ENCODE peak calls at places on chromosomes 13 and 19, in six cellular contexts. N is lung, C is fibroblast of lung, O is astrocyte of the spinal cord, Z is PC-3, P is brain microvascular endothelial cell. A is an unnamed sample.

GRCh38 chr19:17778621-17779280 is 16.2 kb upstream of the B3GNT3 start:
- DNase-seq in N (no peak), C (no peak), O (no peak), Z (peak; percentile 80), P (no peak), A (peak; percentile 31)

GRCh38 chr19:17441241-17442135 is 7.0 kb downstream of the TMEM221 start:
- DNase-seq in N (no peak), C (peak; percentile 71), O (peak; percentile 57), Z (peak; percentile 43), P (no peak), A (no peak)

GRCh38 chr13:32941368-32941767 is 74.9 kb upstream of the KL start:
- DNase-seq in N (no peak), C (no peak), O (no peak), Z (no peak), P (peak; percentile 44), A (no peak)

GRCh38 chr19:9165256-9165655 is 13.5 kb upstream of the OR7D2 start:
- DNase-seq in N (no peak), C (no peak), O (no peak), Z (no peak), P (no peak), A (no peak)

GRCh38 chr13:108272333-108272732 is 2.8 kb downstream of the TNFSF13B start:
- DNase-seq in N (no peak), C (peak; percentile 24), O (peak; percentile 13), Z (no peak), P (no peak), A (peak; percentile 53)

GRCh38 chr19:42596391-42597071 is 1.8 kb upstream of the CEACAM8 start:
- DNase-seq in N (no peak), C (no peak), O (no peak), Z (peak; percentile 24), P (no peak), A (peak; percentile 8)

GRCh38 chr13:98838776-98839175 is 86.3 kb upstream of the SLC15A1 start:
- DNase-seq in N (no peak), C (peak; percentile 69), O (peak; percentile 48), Z (no peak), P (no peak), A (no peak)

GRCh38 chr19:44260343-44260681 is 626 bp downstream of the ZNF233 start:
- DNase-seq in N (no peak), C (no peak), O (no peak), Z (no peak), P (no peak), A (no peak)

GRCh38 chr13:98821372-98822237 is 69.1 kb upstream of the SLC15A1 start:
- DNase-seq in N (no peak), C (peak; percentile 25), O (peak; percentile 60), Z (no peak), P (no peak), A (no peak)

GRCh38 chr19:55146648-55147218 is 2.3 kb downstream of the TNNT1 start:
- DNase-seq in N (no peak), C (no peak), O (no peak), Z (peak; percentile 84), P (no peak), A (peak; percentile 8)

GRCh38 chr13:31910633-31911032 is 120.9 kb upstream of the FRY start:
- DNase-seq in N (no peak), C (no peak), O (no peak), Z (no peak), P (no peak), A (no peak)

GRCh38 chr19:36796714-36796999 is 24.1 kb upstream of the ZNF850 start:
- DNase-seq in N (no peak), C (no peak), O (no peak), Z (no peak), P (no peak), A (no peak)

GRCh38 chr13:83839158-83839557 is 43.1 kb downstream of the SLITRK1 start:
- DNase-seq in N (no peak), C (no peak), O (no peak), Z (no peak), P (no peak), A (no peak)

GRCh38 chr13:74040200-74040599 is 94.0 kb downstream of the KLF12 start:
- DNase-seq in N (no peak), C (peak; percentile 19), O (peak; percentile 29), Z (peak; percentile 31), P (peak; percentile 28), A (peak; percentile 19)

GRCh38 chr13:111853146-111853545 is 213.8 kb upstream of the SOX1 start:
- DNase-seq in N (no peak), C (no peak), O (no peak), Z (no peak), P (no peak), A (no peak)

GRCh38 chr13:113653264-113654174 is 4.5 kb downstream of the ATP4B start:
- DNase-seq in N (no peak), C (no peak), O (peak; percentile 9), Z (peak; percentile 12), P (no peak), A (no peak)

DNA sequence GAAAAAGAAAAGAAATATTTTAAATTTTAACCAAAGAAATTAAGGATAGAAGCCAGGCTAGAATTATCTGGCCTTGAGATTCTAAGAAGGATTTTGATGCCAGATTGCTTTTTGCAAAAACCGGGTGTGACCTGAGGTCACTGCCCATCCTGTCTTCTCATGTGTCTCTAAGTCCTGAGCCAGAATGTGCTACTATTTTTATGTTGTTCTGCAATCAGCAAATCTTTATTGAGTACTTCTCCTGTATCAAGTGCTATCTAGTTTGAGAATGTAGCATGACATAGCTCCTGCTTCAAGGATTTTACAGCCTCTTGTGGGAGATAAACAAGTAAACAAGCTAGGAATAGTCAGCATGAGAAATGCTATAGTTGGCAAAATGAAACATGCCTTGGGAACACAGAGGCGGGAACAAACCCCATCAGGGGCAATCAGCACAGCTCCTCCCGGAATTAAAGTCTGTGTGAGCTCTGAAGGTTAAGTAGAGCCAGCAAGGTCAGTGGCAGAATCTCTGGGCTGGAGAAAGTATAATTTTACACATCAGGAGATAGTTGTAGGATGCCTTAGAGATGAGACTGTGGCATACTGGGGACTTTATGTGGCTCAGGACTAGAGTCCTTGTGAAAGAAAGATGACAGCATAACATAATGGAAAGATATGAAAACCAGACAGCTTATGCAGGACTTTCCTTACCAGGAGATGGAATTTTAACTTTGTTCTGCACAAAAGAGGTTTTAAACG is 899.5 kb upstream of the SLC10A2 start:
- DNase-seq in N (no peak), C (no peak), O (no peak), Z (no peak), P (no peak), A (no peak)
- H3K4me3 ChIP-seq in N (no peak overlapping the region), C (no peak overlapping the region), O (no peak overlapping the region), Z (no peak overlapping the region), P (no peak overlapping the region), A (no peak overlapping the region)

GRCh38 chr19:21749090-21749489 is 18.3 kb downstream of the ZNF100 start:
- DNase-seq in N (no peak), C (peak; percentile 67), O (peak; percentile 26), Z (no peak), P (peak; percentile 6), A (peak; percentile 1)
- H3K4me3 ChIP-seq in N (no peak overlapping the region), C (no peak overlapping the region), O (no peak overlapping the region), Z (no peak overlapping the region), P (no peak overlapping the region), A (no peak overlapping the region)

GRCh38 chr19:6728346-6728745 is 7.9 kb upstream of the C3 start:
- DNase-seq in N (no peak), C (no peak), O (no peak), Z (no peak), P (no peak), A (no peak)

GRCh38 chr19:6730153-6730804 is 7.1 kb downstream of the GPR108 start:
- DNase-seq in N (peak; percentile 94), C (no peak), O (no peak), Z (no peak), P (no peak), A (peak; percentile 52)

GRCh38 chr19:6730941-6731670 is 6.3 kb downstream of the GPR108 start:
- DNase-seq in N (no peak), C (no peak), O (no peak), Z (no peak), P (no peak), A (no peak)

GRCh38 chr19:6731822-6732221 is 5.6 kb downstream of the GPR108 start:
- DNase-seq in N (no peak), C (no peak), O (no peak), Z (no peak), P (no peak), A (no peak)

DNA sequence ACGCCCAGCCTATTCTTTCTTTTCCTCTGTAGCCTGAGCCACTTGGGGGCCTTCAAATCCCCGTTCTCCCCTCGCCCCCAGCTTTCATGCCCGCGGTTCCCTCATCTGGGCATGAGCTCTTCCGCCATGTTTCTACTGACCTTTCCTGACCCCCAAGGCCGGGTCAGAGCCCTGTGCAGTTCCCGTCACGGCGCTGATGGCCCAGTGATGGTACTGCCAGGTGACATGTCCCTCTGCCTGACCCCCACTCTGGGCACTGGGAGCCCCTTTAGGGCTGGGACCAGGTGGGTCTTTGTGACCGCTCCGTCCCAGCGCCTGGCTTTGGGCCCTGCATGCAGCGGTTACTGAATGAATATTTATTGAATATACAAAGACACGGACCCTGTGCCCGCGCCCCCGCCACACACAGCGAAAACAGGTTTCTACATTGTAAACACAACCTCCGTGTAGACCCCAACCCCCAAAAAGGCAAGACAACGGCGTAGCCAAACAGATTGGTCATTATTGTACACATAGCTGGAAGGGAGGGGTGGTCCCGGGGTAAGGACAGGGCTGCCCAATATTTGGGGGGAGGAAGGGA is 7.7 kb downstream of the GPR108 start:
- DNase-seq in N (no peak), C (no peak), O (no peak), Z (no peak), P (no peak), A (no peak)
- H3K4me3 ChIP-seq in N (no peak overlapping the region), C (no peak overlapping the region), O (no peak overlapping the region), Z (no peak overlapping the region), P (no peak overlapping the region), A (peak overlapping the region; percentile 24)

GRCh38 chr13:27534108-27534975 is 84.0 kb upstream of the MTIF3 start:
- DNase-seq in N (no peak), C (no peak), O (no peak), Z (no peak), P (no peak), A (no peak)
- H3K4me3 ChIP-seq in N (no peak overlapping the region), C (no peak overlapping the region), O (no peak overlapping the region), Z (no peak overlapping the region), P (no peak overlapping the region), A (no peak overlapping the region)

DNA sequence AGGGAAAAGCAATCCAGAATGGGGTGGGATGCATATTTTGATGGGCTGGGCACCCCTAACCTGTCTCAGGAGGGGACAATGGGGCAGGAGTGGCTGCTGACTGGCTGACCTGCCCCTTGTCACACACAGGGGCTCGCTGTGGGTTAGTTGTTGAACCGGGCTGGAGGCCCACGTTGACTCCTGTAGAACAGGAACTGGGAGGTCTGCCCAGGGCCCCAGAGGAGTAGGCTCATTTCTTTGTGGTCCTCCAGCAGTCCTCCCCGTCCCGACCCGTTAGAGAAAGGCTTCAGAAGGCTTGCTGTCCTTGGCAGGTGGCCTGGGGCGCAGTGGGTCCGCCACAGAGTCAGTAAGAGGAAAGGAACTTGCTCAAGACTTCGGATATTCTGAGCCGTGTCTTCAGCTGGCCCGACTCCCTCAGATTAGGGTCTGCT is 70.1 kb downstream of the COL4A1 start:
- DNase-seq in N (no peak), C (no peak), O (no peak), Z (no peak), P (no peak), A (no peak)
- H3K4me3 ChIP-seq in N (no peak overlapping the region), C (no peak overlapping the region), O (no peak overlapping the region), Z (no peak overlapping the region), P (no peak overlapping the region), A (no peak overlapping the region)

GRCh38 chr19:48443731-48444128 is 2.1 kb upstream of the GRWD1 start:
- DNase-seq in N (no peak), C (no peak), O (no peak), Z (no peak), P (no peak), A (no peak)
- H3K4me3 ChIP-seq in N (no peak overlapping the region), C (no peak overlapping the region), O (no peak overlapping the region), Z (no peak overlapping the region), P (no peak overlapping the region), A (no peak overlapping the region)

A was measured in bronchial epithelial cell.